ENCODE peak calls at places on chromosome 9, in nine cellular contexts. A is tibial artery; X is germinal center; Q is OCI-LY7; L is AG09309; Y is EL; M is T-cell; B is stimulated activated CD4-positive, alpha-beta T cell treated with anti-CD3 and anti-CD28 coated beads, Interleukin-12 subunit alpha, Interleukin-12 subunit beta, amount 100 ng/mL, for 48 hours; N is AML-193. K is an unnamed sample.

GRCh38 chr9:97705354-97705950 is 8.3 kb upstream of the XPA start:
- DNase-seq in B (no peak), N (no peak), L (no peak), X (no peak), Q (no peak), Y (peak), M (no peak), A (no peak), K (no peak)

GRCh38 chr9:124593080-124594058 is 86.2 kb upstream of the NR5A1 start:
- DNase-seq in X (no peak), Q (no peak), Y (no peak), A (no peak), M (no peak), L (no peak), B (no peak), N (no peak), K (no peak)

GRCh38 chr9:22244141-22245011 is 202.2 kb upstream of the DMRTA1 start:
- DNase-seq in B (no peak), N (peak), X (peak), M (no peak), L (no peak), A (no peak), Q (peak), Y (peak), K (peak)

GRCh38 chr9:37836386-37836785 is 35.8 kb downstream of the DCAF10 start:
- DNase-seq in Q (no peak), X (no peak), L (no peak), A (no peak), M (no peak), Y (no peak), B (no peak), N (no peak), K (no peak)

GRCh38 chr9:35518212-35518917 is 28.5 kb downstream of the RUSC2 start:
- DNase-seq in A (no peak), N (no peak), L (peak), X (no peak), B (no peak), Q (no peak), M (no peak), Y (peak), K (peak)

GRCh38 chr9:100052375-100052774 is 46.4 kb downstream of the ERP44 start:
- DNase-seq in Q (peak), N (no peak), L (no peak), Y (no peak), M (no peak), A (no peak), B (no peak), X (peak), K (no peak)

GRCh38 chr9:99326112-99326916 is 104.2 kb downstream of the SEC61B start:
- DNase-seq in L (peak), B (no peak), M (no peak), A (no peak), X (no peak), Q (no peak), N (no peak), Y (peak), K (no peak)

GRCh38 chr9:33287087-33287490 is 3.2 kb upstream of the NFX1 start:
- DNase-seq in Y (peak), X (peak), N (peak), A (peak), M (peak), L (peak), B (no peak), Q (peak), K (peak)

GRCh38 chr9:124602632-124603031 is 95.4 kb upstream of the NR5A1 start:
- DNase-seq in A (no peak), N (no peak), B (no peak), Q (no peak), M (no peak), L (no peak), X (no peak), Y (no peak), K (no peak)

GRCh38 chr9:2262809-2263510 is 247.8 kb downstream of the SMARCA2 start:
- DNase-seq in Q (no peak), N (no peak), Y (no peak), A (no peak), X (no peak), B (no peak), M (no peak), L (no peak), K (no peak)

GRCh38 chr9:33850677-33851076 is 33.7 kb downstream of the UBE2R2 start:
- DNase-seq in B (no peak), X (no peak), L (no peak), Y (no peak), M (no peak), Q (no peak), A (no peak), N (no peak), K (no peak)

GRCh38 chr9:72951520-72952393 is 1.1 kb downstream of the ALDH1A1 start:
- DNase-seq in B (no peak), A (no peak), N (peak), L (no peak), X (no peak), M (no peak), Y (no peak), Q (no peak), K (no peak)

GRCh38 chr9:98523231-98523901 is 185.4 kb downstream of the GABBR2 start:
- DNase-seq in M (no peak), Q (no peak), A (no peak), X (no peak), B (no peak), N (no peak), Y (peak), L (no peak), K (peak)

GRCh38 chr9:13110766-13111400 is 168.6 kb downstream of the MPDZ start:
- DNase-seq in N (no peak), Y (peak), M (no peak), X (no peak), L (peak), B (no peak), Q (no peak), A (peak), K (peak)

GRCh38 chr9:78210841-78211301 is 25.0 kb upstream of the CEP78 start:
- DNase-seq in B (no peak), N (no peak), X (no peak), A (no peak), Y (no peak), M (peak), L (no peak), Q (peak), K (no peak)

GRCh38 chr9:12698293-12698692 is 5.1 kb downstream of the TYRP1 start:
- DNase-seq in N (no peak), B (no peak), X (no peak), M (no peak), Q (no peak), A (no peak), L (no peak), Y (no peak), K (peak)